ENCODE peak calls at places on chromosomes 4 and X, in six cellular contexts. L is ureter; I is AG08396; Q is activated CD4-positive, alpha-beta T cell treated with anti-CD3 and anti-CD28 coated beads, Interleukin-2, amount 10 ng/mL, durations not matched to agents 7 days and 5 days; O is dermis blood vessel endothelial cell; R is ACHN. F is an unnamed sample.

GRCh38 chrX:153061732-153062131 is 5.5 kb downstream of the PNMA3 start:
- DNase-seq in L (no peak), R (peak; percentile 12), O (peak; percentile 0), Q (no peak), I (peak; percentile 68), F (no peak)

GRCh38 chr4:10611673-10612072 is 72.9 kb downstream of the CLNK start:
- DNase-seq in O (peak; percentile 71), I (peak; percentile 85), Q (no peak), R (peak; percentile 87), L (no peak), F (no peak)

GRCh38 chr4:11769425-11769824 is 340.7 kb upstream of the HS3ST1 start:
- DNase-seq in Q (no peak), L (no peak), R (no peak), O (peak; percentile 13), I (no peak), F (peak; percentile 64)

GRCh38 chr4:7769936-7770674 is 169.6 kb downstream of the AFAP1 start:
- DNase-seq in R (peak; percentile 20), Q (peak; percentile 24), L (no peak), I (peak; percentile 71), O (peak; percentile 37), F (no peak)

GRCh38 chrX:54994099-54994498 is at the start of gene PFKFB1:
- DNase-seq in L (no peak), I (no peak), Q (no peak), O (no peak), R (no peak), F (no peak)

GRCh38 chr4:56215901-56216300 is 171.4 kb downstream of the AASDH start:
- DNase-seq in R (peak; percentile 24), L (no peak), Q (no peak), O (peak; percentile 79), I (peak; percentile 37), F (no peak)

GRCh38 chr4:152039085-152039484 is 278.3 kb upstream of the GATB start:
- DNase-seq in L (no peak), R (peak; percentile 4), I (peak; percentile 79), Q (no peak), O (no peak), F (no peak)

GRCh38 chr4:78722320-78722719 is 53.8 kb upstream of the BMP2K start:
- DNase-seq in I (no peak), L (no peak), Q (no peak), R (no peak), O (peak; percentile 12), F (no peak)

GRCh38 chr4:5636766-5637670 is 71.3 kb downstream of the EVC2 start:
- DNase-seq in O (no peak), L (no peak), Q (no peak), I (no peak), R (no peak), F (no peak)

GRCh38 chrX:50698944-50699343 is 115.0 kb downstream of the SHROOM4 start:
- DNase-seq in L (no peak), Q (no peak), I (no peak), O (no peak), R (no peak), F (no peak)

GRCh38 chr4:154205471-154205870 is 286.1 kb downstream of the DCHS2 start:
- DNase-seq in Q (no peak), L (no peak), O (no peak), I (no peak), R (no peak), F (no peak)

GRCh38 chr4:81003549-81004240 is 26.8 kb upstream of the BMP3 start:
- DNase-seq in R (no peak), Q (no peak), O (no peak), L (no peak), I (no peak), F (no peak)

GRCh38 chrX:136048446-136048845 is 63.2 kb downstream of the SLC9A6 start:
- DNase-seq in L (no peak), R (no peak), I (no peak), O (no peak), Q (no peak), F (no peak)

GRCh38 chrX:129750971-129751370 is 12.2 kb downstream of the XPNPEP2 start:
- DNase-seq in O (no peak), L (no peak), Q (no peak), I (no peak), R (no peak), F (no peak)

GRCh38 chr4:42143996-42144395 is 8.5 kb downstream of the BEND4 start:
- DNase-seq in O (no peak), R (no peak), Q (no peak), L (no peak), I (no peak), F (no peak)

GRCh38 chr4:5142726-5143125 is 91.4 kb downstream of the STK32B start:
- DNase-seq in O (peak; percentile 83), R (peak; percentile 64), I (peak; percentile 38), Q (peak; percentile 7), L (peak; percentile 44), F (no peak)

GRCh38 chrX:3393581-3394111 is 47.2 kb upstream of the MXRA5 start:
- DNase-seq in L (no peak), Q (no peak), I (no peak), R (no peak), O (no peak), F (no peak)

GRCh38 chr4:32455231-32455630 is 1735.1 kb downstream of the PCDH7 start:
- DNase-seq in Q (no peak), R (no peak), O (no peak), I (no peak), L (no peak), F (no peak)

GRCh38 chrX:42946544-42947223 is 168.7 kb upstream of the PPP1R2C start:
- DNase-seq in I (no peak), L (no peak), R (no peak), O (no peak), Q (no peak), F (no peak)

GRCh38 chr4:36020351-36020750 is 224.0 kb downstream of the ARAP2 start:
- DNase-seq in Q (no peak), I (no peak), L (no peak), R (no peak), O (no peak), F (no peak)

GRCh38 chrX:20802036-20802435 is 535.3 kb upstream of the RPS6KA3 start:
- DNase-seq in O (no peak), I (no peak), L (no peak), R (no peak), Q (no peak), F (no peak)

F was measured in right atrium auricular region.